ENCODE peak calls at places on chromosomes 11 and 22, in six cellular contexts. B is choroid plexus epithelial cell; I is NCI-H1930; R is stimulated activated CD4-positive, alpha-beta T cell treated with anti-CD3 and anti-CD28 coated beads, Interleukin-1b, Interleukin-23, amount 100 ng/mL, for 1 hour; L is Caki2; F is fibroblast of pulmonary artery. P is an unnamed sample.

GRCh38 chr22:41343300-41343699 is 38.4 kb upstream of the TEF start:
- DNase-seq in B (no peak), I (no peak), R (no peak), L (no peak), F (no peak), P (no peak)

GRCh38 chr11:128424867-128425285 is 162.5 kb downstream of the ETS1 start:
- DNase-seq in B (peak; percentile 58), I (no peak), R (no peak), L (no peak), F (peak; percentile 59), P (peak; percentile 41)

GRCh38 chr11:60098508-60098907 is 10.0 kb downstream of the MS4A2 start:
- DNase-seq in B (no peak), I (no peak), R (no peak), L (peak; percentile 17), F (no peak), P (no peak)

GRCh38 chr11:29162490-29162889 is 854.3 kb downstream of the KCNA4 start:
- DNase-seq in B (peak; percentile 30), I (no peak), R (no peak), L (no peak), F (peak; percentile 71), P (no peak)

GRCh38 chr11:125494987-125495725 is 909 bp downstream of the FEZ1 start:
- DNase-seq in B (peak; percentile 26), I (no peak), R (no peak), L (peak; percentile 10), F (peak; percentile 40), P (peak; percentile 27)

GRCh38 chr22:44210721-44211120 is 30.0 kb downstream of the PARVG start:
- DNase-seq in B (peak; percentile 58), I (no peak), R (no peak), L (no peak), F (peak; percentile 8), P (no peak)

GRCh38 chr11:124424384-124424921 is at the start of gene OR8B4:
- DNase-seq in B (no peak), I (no peak), R (no peak), L (no peak), F (no peak), P (no peak)

GRCh38 chr22:28822930-28823481 is 22.6 kb upstream of the XBP1 start:
- DNase-seq in B (no peak), I (peak; percentile 94), R (no peak), L (no peak), F (no peak), P (no peak)

GRCh38 chr11:11963842-11964773 is 44.3 kb downstream of the DKK3 start:
- DNase-seq in B (no peak), I (no peak), R (no peak), L (no peak), F (no peak), P (no peak)

GRCh38 chr11:3723014-3723708 is 52.0 kb upstream of the CHRNA10 start:
- DNase-seq in B (peak; percentile 98), I (no peak), R (no peak), L (peak; percentile 62), F (peak; percentile 97), P (peak; percentile 98)

GRCh38 chr11:69799582-69799981 is 19.6 kb downstream of the FGF3 start:
- DNase-seq in B (peak; percentile 50), I (no peak), R (no peak), L (peak; percentile 37), F (peak; percentile 11), P (peak; percentile 8)

GRCh38 chr11:9568854-9569587 is 4.4 kb upstream of the WEE1 start:
- DNase-seq in B (peak; percentile 96), I (no peak), R (no peak), L (peak; percentile 96), F (peak; percentile 94), P (peak; percentile 94)

GRCh38 chr22:30470655-30471054 is 1.2 kb downstream of the SEC14L3 start:
- DNase-seq in B (no peak), I (no peak), R (no peak), L (no peak), F (no peak), P (no peak)

GRCh38 chr11:128181090-128181485 is 406.3 kb downstream of the ETS1 start:
- DNase-seq in B (peak; percentile 79), I (no peak), R (no peak), L (no peak), F (peak; percentile 97), P (peak; percentile 71)

GRCh38 chr22:37904572-37905533 is 1.2 kb upstream of the MICALL1 start:
- DNase-seq in B (peak; percentile 98), I (peak; percentile 44), R (no peak), L (peak; percentile 90), F (peak; percentile 98), P (peak; percentile 98)

GRCh38 chr22:49959782-49960158 is 802 bp upstream of the PIM3 start:
- DNase-seq in B (peak; percentile 15), I (no peak), R (no peak), L (no peak), F (no peak), P (no peak)

GRCh38 chr11:61567286-61568061 is 13.4 kb downstream of the SYT7 start:
- DNase-seq in B (peak; percentile 80), I (no peak), R (peak; percentile 68), L (peak; percentile 76), F (peak; percentile 83), P (peak; percentile 83)

GRCh38 chr22:27801616-27802388 is at the start of gene MN1:
- DNase-seq in B (peak; percentile 54), I (no peak), R (peak; percentile 43), L (peak; percentile 72), F (peak; percentile 58), P (peak; percentile 49)

GRCh38 chr11:71452354-71453020 is 516 bp upstream of the NADSYN1 start:
- DNase-seq in B (peak; percentile 63), I (no peak), R (no peak), L (no peak), F (peak; percentile 64), P (peak; percentile 33)

GRCh38 chr11:78465169-78465942 is 47.7 kb upstream of the GAB2 start:
- DNase-seq in B (no peak), I (no peak), R (no peak), L (no peak), F (no peak), P (no peak)

GRCh38 chr11:329886-330253 is 9.2 kb upstream of the IFITM3 start:
- DNase-seq in B (no peak), I (no peak), R (no peak), L (no peak), F (no peak), P (no peak)

GRCh38 chr22:28172948-28173360 is 253.9 kb upstream of the PITPNB start:
- DNase-seq in B (no peak), I (no peak), R (no peak), L (peak; percentile 56), F (no peak), P (peak; percentile 28)

GRCh38 chr22:33076368-33076767 is 18.2 kb upstream of the SYN3 start:
- DNase-seq in B (peak; percentile 9), I (no peak), R (no peak), L (peak; percentile 19), F (peak; percentile 16), P (peak; percentile 5)

GRCh38 chr11:255816-256215 is 19.0 kb downstream of the PSMD13 start:
- DNase-seq in B (no peak), I (no peak), R (no peak), L (no peak), F (no peak), P (no peak)

GRCh38 chr11:43709689-43710088 is 29.2 kb downstream of the HSD17B12 start:
- DNase-seq in B (no peak), I (no peak), R (no peak), L (no peak), F (no peak), P (no peak)

GRCh38 chr11:61345170-61345610 is 12.2 kb downstream of the TKFC start:
- DNase-seq in B (no peak), I (no peak), R (no peak), L (no peak), F (no peak), P (peak; percentile 25)

GRCh38 chr11:45083544-45084087 is 62.8 kb upstream of the PRDM11 start:
- DNase-seq in B (no peak), I (no peak), R (no peak), L (no peak), F (no peak), P (no peak)